ENCODE peak calls at places on chromosomes 13 and 19, in four cellular contexts. One of them, this sample, is unnamed.

GRCh38 chr19:48795055-48795854 is 15.6 kb downstream of the BCAT2 start:
- DNase-seq in upper lobe of right lung: peak
- DNase-seq in PC-3: peak
- DNase-seq in Panc1: peak
- DNase-seq in this sample: no peak

GRCh38 chr19:31717316-31717715 is 368.1 kb upstream of the TSHZ3 start:
- DNase-seq in upper lobe of right lung: no peak
- DNase-seq in PC-3: no peak
- DNase-seq in Panc1: no peak
- DNase-seq in this sample: no peak

GRCh38 chr19:29817316-29817715 is 5.5 kb downstream of the CCNE1 start:
- DNase-seq in upper lobe of right lung: no peak
- DNase-seq in PC-3: no peak
- DNase-seq in Panc1: no peak
- DNase-seq in this sample: no peak

GRCh38 chr19:18975011-18975410 is 34.0 kb upstream of the HOMER3 start:
- DNase-seq in upper lobe of right lung: no peak
- DNase-seq in PC-3: peak
- DNase-seq in Panc1: no peak
- DNase-seq in this sample: no peak

GRCh38 chr19:8529369-8530006 is 15.5 kb upstream of the ZNF414 start:
- DNase-seq in upper lobe of right lung: no peak
- DNase-seq in PC-3: no peak
- DNase-seq in Panc1: no peak
- DNase-seq in this sample: no peak

GRCh38 chr19:47544075-47544474 is 28.9 kb downstream of the ZNF541 start:
- DNase-seq in upper lobe of right lung: no peak
- DNase-seq in PC-3: no peak
- DNase-seq in Panc1: no peak
- DNase-seq in this sample: no peak

GRCh38 chr13:94598281-94598680 is 2.3 kb upstream of the TGDS start:
- DNase-seq in upper lobe of right lung: no peak
- DNase-seq in PC-3: no peak
- DNase-seq in Panc1: no peak
- DNase-seq in this sample: no peak

GRCh38 chr19:46944918-46945628 is 74.6 kb upstream of the NPAS1 start:
- DNase-seq in upper lobe of right lung: no peak
- DNase-seq in PC-3: no peak
- DNase-seq in Panc1: no peak
- DNase-seq in this sample: no peak

GRCh38 chr13:111549464-111549863 is 229.0 kb downstream of the TEX29 start:
- DNase-seq in upper lobe of right lung: no peak
- DNase-seq in PC-3: no peak
- DNase-seq in Panc1: no peak
- DNase-seq in this sample: no peak

GRCh38 chr13:91174886-91175501 is 172.5 kb upstream of the MIR17HG start:
- DNase-seq in upper lobe of right lung: peak
- DNase-seq in PC-3: no peak
- DNase-seq in Panc1: no peak
- DNase-seq in this sample: no peak

GRCh38 chr19:31334101-31334848 is 15.0 kb downstream of the TSHZ3 start:
- DNase-seq in upper lobe of right lung: no peak
- DNase-seq in PC-3: peak
- DNase-seq in Panc1: no peak
- DNase-seq in this sample: peak

GRCh38 chr13:47008318-47008717 is 111.5 kb upstream of the HTR2A start:
- DNase-seq in upper lobe of right lung: no peak
- DNase-seq in PC-3: no peak
- DNase-seq in Panc1: no peak
- DNase-seq in this sample: no peak

GRCh38 chr13:104086759-104087158 is 1020.5 kb upstream of the SLC10A2 start:
- DNase-seq in upper lobe of right lung: no peak
- DNase-seq in PC-3: no peak
- DNase-seq in Panc1: no peak
- DNase-seq in this sample: no peak

GRCh38 chr13:73421310-73421912 is 362.6 kb downstream of the KLF5 start:
- DNase-seq in upper lobe of right lung: no peak
- DNase-seq in PC-3: peak
- DNase-seq in Panc1: no peak
- DNase-seq in this sample: peak

GRCh38 chr13:114080739-114081561 is 51.5 kb downstream of the RASA3 start:
- DNase-seq in upper lobe of right lung: peak
- DNase-seq in PC-3: no peak
- DNase-seq in Panc1: no peak
- DNase-seq in this sample: no peak

GRCh38 chr13:29909975-29910674 is 59.7 kb upstream of the UBL3 start:
- DNase-seq in upper lobe of right lung: no peak
- DNase-seq in PC-3: peak
- DNase-seq in Panc1: no peak
- DNase-seq in this sample: no peak

GRCh38 chr13:52903320-52903719 is 54.9 kb upstream of the PCDH8 start:
- DNase-seq in upper lobe of right lung: no peak
- DNase-seq in PC-3: no peak
- DNase-seq in Panc1: no peak
- DNase-seq in this sample: no peak

GRCh38 chr19:23822735-23823134 is 64.0 kb upstream of the ZNF681 start:
- DNase-seq in upper lobe of right lung: no peak
- DNase-seq in PC-3: peak
- DNase-seq in Panc1: no peak
- DNase-seq in this sample: peak

GRCh38 chr13:59493436-59493965 is 670.2 kb downstream of the DIAPH3 start:
- DNase-seq in upper lobe of right lung: no peak
- DNase-seq in PC-3: no peak
- DNase-seq in Panc1: no peak
- DNase-seq in this sample: no peak

GRCh38 chr13:20428666-20429644 is 96.7 kb downstream of the CRYL1 start:
- DNase-seq in upper lobe of right lung: no peak
- DNase-seq in PC-3: peak
- DNase-seq in Panc1: no peak
- DNase-seq in this sample: peak

GRCh38 chr13:48043789-48044503 is 6.4 kb downstream of the NUDT15 start:
- DNase-seq in upper lobe of right lung: no peak
- DNase-seq in PC-3: peak
- DNase-seq in Panc1: no peak
- DNase-seq in this sample: no peak

GRCh38 chr13:20193142-20193923 is 595 bp upstream of the GJB2 start:
- DNase-seq in upper lobe of right lung: no peak
- DNase-seq in PC-3: peak
- DNase-seq in Panc1: no peak
- DNase-seq in this sample: no peak

GRCh38 chr13:113040597-113041292 is 64.8 kb upstream of the F7 start:
- DNase-seq in upper lobe of right lung: no peak
- DNase-seq in PC-3: no peak
- DNase-seq in Panc1: no peak
- DNase-seq in this sample: no peak
- H3K27ac ChIP-seq in upper lobe of right lung: no peak
- H3K27ac ChIP-seq in PC-3: no peak
- H3K27ac ChIP-seq in Panc1: no peak
- H3K27ac ChIP-seq in this sample: no peak

GRCh38 chr19:5803752-5804515 is 933 bp upstream of the NRTN start:
- DNase-seq in upper lobe of right lung: peak
- DNase-seq in PC-3: peak
- DNase-seq in Panc1: peak
- DNase-seq in this sample: no peak

GRCh38 chr19:5806905-5807304 is 2.0 kb downstream of the NRTN start:
- DNase-seq in upper lobe of right lung: no peak
- DNase-seq in PC-3: no peak
- DNase-seq in Panc1: no peak
- DNase-seq in this sample: no peak

GRCh38 chr19:5804516-5805464 is at the start of gene NRTN:
- DNase-seq in upper lobe of right lung: peak
- DNase-seq in PC-3: peak
- DNase-seq in Panc1: no peak
- DNase-seq in this sample: no peak

GRCh38 chr19:5806133-5806489 is 1.2 kb downstream of the NRTN start:
- DNase-seq in upper lobe of right lung: no peak
- DNase-seq in PC-3: no peak
- DNase-seq in Panc1: no peak
- DNase-seq in this sample: no peak

DNA sequence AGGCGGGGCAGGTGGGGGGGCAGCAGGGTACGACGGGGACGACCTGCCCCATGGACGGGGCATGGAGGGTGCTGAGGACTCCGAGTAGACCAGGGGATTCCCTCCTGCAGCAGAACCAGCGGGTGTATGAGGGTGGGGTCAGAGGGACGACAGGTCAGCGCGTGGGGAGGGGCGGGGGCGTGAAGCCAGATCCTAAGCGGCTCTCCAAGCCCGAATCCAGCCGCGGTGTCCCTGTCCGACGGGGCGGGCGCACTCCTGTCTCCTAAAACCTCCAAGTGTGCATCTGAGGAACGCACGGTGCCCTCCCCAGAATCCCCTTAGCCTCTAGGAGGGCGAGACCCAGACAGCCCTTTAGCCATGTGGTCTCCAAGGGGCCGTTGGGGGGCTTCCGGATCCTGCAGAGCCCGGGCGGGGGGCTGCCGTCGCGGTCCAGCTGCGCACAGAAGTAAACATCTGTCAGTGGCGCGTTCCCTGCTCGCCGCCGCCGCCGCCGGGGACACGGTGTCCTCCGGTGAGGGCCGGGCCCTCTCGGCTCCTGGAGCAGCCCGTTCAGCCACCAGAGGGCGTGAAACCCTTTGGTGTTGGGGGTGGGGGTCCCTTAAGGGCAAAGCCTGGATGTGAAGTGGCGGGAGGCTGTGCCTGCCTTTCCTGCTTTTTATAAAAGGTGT is 732 bp downstream of the NRTN start:
- DNase-seq in upper lobe of right lung: peak
- DNase-seq in PC-3: peak
- DNase-seq in Panc1: no peak
- DNase-seq in this sample: no peak
- H3K27ac ChIP-seq in upper lobe of right lung: no peak
- H3K27ac ChIP-seq in PC-3: no peak
- H3K27ac ChIP-seq in Panc1: no peak
- H3K27ac ChIP-seq in this sample: no peak

GRCh38 chr19:13024958-13025653 is 29.8 kb downstream of the NFIX start:
- DNase-seq in upper lobe of right lung: peak
- DNase-seq in PC-3: peak
- DNase-seq in Panc1: no peak
- DNase-seq in this sample: no peak

GRCh38 chr19:13027031-13027430 is 31.8 kb downstream of the NFIX start:
- DNase-seq in upper lobe of right lung: no peak
- DNase-seq in PC-3: no peak
- DNase-seq in Panc1: no peak
- DNase-seq in this sample: no peak

GRCh38 chr19:13024126-13024957 is 29.1 kb downstream of the NFIX start:
- DNase-seq in upper lobe of right lung: no peak
- DNase-seq in PC-3: peak
- DNase-seq in Panc1: no peak
- DNase-seq in this sample: no peak

GRCh38 chr19:13026478-13026999 is 31.3 kb downstream of the NFIX start:
- DNase-seq in upper lobe of right lung: no peak
- DNase-seq in PC-3: peak
- DNase-seq in Panc1: no peak
- DNase-seq in this sample: no peak

DNA sequence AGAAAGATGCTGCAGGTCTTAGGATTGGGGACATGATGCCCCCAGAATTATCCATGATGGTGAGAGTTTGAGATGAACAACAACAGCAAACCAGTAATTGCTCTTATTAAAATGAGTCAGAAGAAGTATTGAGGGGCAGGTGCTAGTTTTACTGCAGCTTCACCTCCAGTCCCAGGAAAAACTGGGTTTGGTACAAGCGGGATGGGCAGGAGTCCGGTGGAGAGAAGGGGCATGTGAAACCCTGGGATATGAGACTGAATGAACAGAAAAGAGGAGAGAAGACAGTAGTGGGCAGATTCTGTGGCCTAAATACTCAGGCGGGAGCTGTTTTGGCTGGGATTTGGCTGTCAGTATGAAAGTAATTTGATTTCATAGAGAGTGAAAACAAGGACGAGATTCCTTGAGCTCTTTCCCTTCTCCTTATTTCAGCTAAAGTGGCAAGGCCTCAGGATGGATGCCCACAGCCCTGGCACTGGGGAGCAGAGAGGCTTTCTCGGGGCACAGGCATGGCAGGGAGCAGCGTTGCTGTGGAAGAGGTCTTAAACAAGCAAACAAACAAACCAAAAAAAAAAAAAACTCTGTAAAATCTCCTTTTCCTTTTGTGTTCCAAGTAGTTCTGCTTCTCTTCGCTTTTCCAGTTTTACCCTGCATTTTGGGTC is 30.7 kb downstream of the NFIX start:
- DNase-seq in upper lobe of right lung: no peak
- DNase-seq in PC-3: no peak
- DNase-seq in Panc1: no peak
- DNase-seq in this sample: no peak
- H3K27ac ChIP-seq in upper lobe of right lung: peak
- H3K27ac ChIP-seq in PC-3: peak
- H3K27ac ChIP-seq in Panc1: peak
- H3K27ac ChIP-seq in this sample: peak

GRCh38 chr13:24921881-24922280 is 157.9 kb downstream of the RNF17 start:
- DNase-seq in upper lobe of right lung: no peak
- DNase-seq in PC-3: no peak
- DNase-seq in Panc1: no peak
- DNase-seq in this sample: no peak
- H3K27ac ChIP-seq in upper lobe of right lung: no peak
- H3K27ac ChIP-seq in PC-3: no peak
- H3K27ac ChIP-seq in Panc1: peak
- H3K27ac ChIP-seq in this sample: no peak

DNA sequence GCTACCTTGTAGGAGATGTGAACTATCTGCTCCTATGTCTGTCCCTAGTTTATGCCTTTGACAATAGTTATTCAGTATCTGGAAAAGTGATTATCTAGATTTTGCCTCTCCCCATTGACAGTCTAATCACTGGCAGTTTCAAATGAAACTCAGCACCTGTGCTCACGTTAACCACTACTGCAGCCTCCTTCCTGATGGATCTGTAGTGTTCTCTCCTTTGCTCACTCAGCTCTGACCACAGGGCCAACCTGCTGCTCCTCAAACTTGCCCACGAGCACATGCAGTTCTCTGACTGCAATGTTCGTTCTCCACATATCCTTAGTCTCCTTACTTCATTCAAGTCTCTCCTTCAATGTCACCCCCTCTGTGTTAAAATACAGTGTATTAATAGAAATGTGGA is 230.1 kb downstream of the NHLRC3 start:
- DNase-seq in upper lobe of right lung: no peak
- DNase-seq in PC-3: no peak
- DNase-seq in Panc1: no peak
- DNase-seq in this sample: no peak
- H3K27ac ChIP-seq in upper lobe of right lung: no peak
- H3K27ac ChIP-seq in PC-3: no peak
- H3K27ac ChIP-seq in Panc1: no peak
- H3K27ac ChIP-seq in this sample: no peak

GRCh38 chr13:110301083-110301482 is 5.9 kb downstream of the COL4A1 start:
- DNase-seq in upper lobe of right lung: no peak
- DNase-seq in PC-3: no peak
- DNase-seq in Panc1: no peak
- DNase-seq in this sample: no peak
- H3K27ac ChIP-seq in upper lobe of right lung: no peak
- H3K27ac ChIP-seq in PC-3: no peak
- H3K27ac ChIP-seq in Panc1: no peak
- H3K27ac ChIP-seq in this sample: no peak

GRCh38 chr19:57362419-57362818 is 932 bp upstream of the TRAPPC2B start:
- DNase-seq in upper lobe of right lung: no peak
- DNase-seq in PC-3: no peak
- DNase-seq in Panc1: no peak
- DNase-seq in this sample: no peak
- H3K27ac ChIP-seq in upper lobe of right lung: peak
- H3K27ac ChIP-seq in PC-3: no peak
- H3K27ac ChIP-seq in Panc1: peak
- H3K27ac ChIP-seq in this sample: peak